ENCODE peak calls at places on chromosomes 13 and 19, in four cellular contexts. M is ascending aorta, G is brain microvascular endothelial cell, P is astrocyte of the spinal cord. L is an unnamed sample.
A peak's percentile ranks its signal among the peaks of the same experiment; 100 is the strongest.

GRCh38 chr19:1811472-1811894 is 593 bp downstream of the ATP8B3 start:
- DNase-seq in G (peak; percentile 18), M (peak; percentile 93), P (peak; percentile 50), L (no peak)

GRCh38 chr19:2049741-2050348 is 1.2 kb downstream of the MKNK2 start:
- DNase-seq in P (peak; percentile 58), G (peak; percentile 54), M (peak; percentile 92), L (no peak)

GRCh38 chr19:36140289-36141038 is 598 bp downstream of the CAPNS1 start:
- DNase-seq in M (peak; percentile 73), G (peak; percentile 62), P (peak; percentile 65), L (no peak)

GRCh38 chr19:2271516-2272103 is 10.4 kb downstream of the PEAK3 start:
- DNase-seq in M (peak; percentile 75), G (peak; percentile 55), P (peak; percentile 55), L (no peak)

GRCh38 chr13:29758591-29759114 is 91.8 kb downstream of the UBL3 start:
- DNase-seq in M (peak; percentile 67), G (peak; percentile 18), P (no peak), L (no peak)

GRCh38 chr19:1119475-1120217 is 15.9 kb downstream of the GPX4 start:
- DNase-seq in G (no peak), M (no peak), P (no peak), L (no peak)

GRCh38 chr13:98050041-98050466 is 92.8 kb upstream of the FARP1 start:
- DNase-seq in P (peak; percentile 14), M (no peak), G (peak; percentile 63), L (no peak)

GRCh38 chr19:18995804-18996241 is 37.5 kb downstream of the SUGP2 start:
- DNase-seq in M (no peak), P (peak; percentile 83), G (peak; percentile 88), L (peak; percentile 43)

GRCh38 chr13:40624338-40624737 is 42.1 kb downstream of the FOXO1 start:
- DNase-seq in P (no peak), G (peak; percentile 56), M (no peak), L (no peak)

GRCh38 chr13:46721054-46721453 is 75.9 kb downstream of the ESD start:
- DNase-seq in M (peak; percentile 68), P (peak; percentile 46), G (peak; percentile 56), L (no peak)

GRCh38 chr19:19345232-19345631 is 24.6 kb downstream of the MAU2 start:
- DNase-seq in M (no peak), G (no peak), P (no peak), L (no peak)

GRCh38 chr19:10936661-10937084 is 8.1 kb downstream of the TIMM29 start:
- DNase-seq in P (peak; percentile 81), M (no peak), G (peak; percentile 56), L (peak; percentile 40)

GRCh38 chr19:12346896-12347295 is 13.5 kb upstream of the ZNF563 start:
- DNase-seq in P (no peak), G (no peak), M (no peak), L (no peak)

GRCh38 chr13:20188649-20189553 is 3.8 kb downstream of the GJB2 start:
- DNase-seq in M (no peak), P (no peak), G (no peak), L (no peak)

GRCh38 chr19:6223461-6224307 is 56.1 kb downstream of the MLLT1 start:
- DNase-seq in P (no peak), M (no peak), G (no peak), L (no peak)

GRCh38 chr13:105721056-105721455 is 814.4 kb downstream of the EFNB2 start:
- DNase-seq in M (no peak), P (peak; percentile 43), G (peak; percentile 53), L (no peak)

GRCh38 chr19:32930567-32930966 is 41.2 kb downstream of the CEP89 start:
- DNase-seq in G (no peak), P (no peak), M (no peak), L (no peak)

GRCh38 chr13:21752501-21752900 is 81.6 kb downstream of the FGF9 start:
- DNase-seq in G (no peak), P (no peak), M (no peak), L (no peak)

GRCh38 chr19:14440049-14440448 is 6.9 kb downstream of the PKN1 start:
- DNase-seq in P (no peak), M (peak; percentile 85), G (no peak), L (no peak)

GRCh38 chr19:10007811-10008211 is 2.5 kb downstream of the COL5A3 start:
- DNase-seq in G (peak; percentile 51), M (no peak), P (peak; percentile 50), L (no peak)

GRCh38 chr19:28619842-28620429 is 593.0 kb downstream of the UQCRFS1 start:
- DNase-seq in M (no peak), G (no peak), P (no peak), L (no peak)

GRCh38 chr13:29162638-29163037 is 342.5 kb downstream of the MTUS2 start:
- DNase-seq in M (no peak), P (no peak), G (no peak), L (no peak)

GRCh38 chr13:43558942-43559341 is 227.8 kb downstream of the ENOX1 start:
- DNase-seq in G (no peak), M (no peak), P (no peak), L (no peak)

GRCh38 chr19:45508931-45509691 is 1.8 kb downstream of the VASP start:
- DNase-seq in M (peak; percentile 93), P (peak; percentile 80), G (peak; percentile 71), L (no peak)

GRCh38 chr19:5076440-5077208 is 107.7 kb downstream of the KDM4B start:
- DNase-seq in G (no peak), M (no peak), P (no peak), L (no peak)

GRCh38 chr13:22828081-22828480 is 352.7 kb upstream of the SGCG start:
- DNase-seq in P (no peak), M (no peak), G (no peak), L (peak; percentile 96)

GRCh38 chr19:57512845-57513244 is 13.1 kb downstream of the ZNF773 start:
- DNase-seq in P (peak; percentile 43), G (no peak), M (no peak), L (no peak)

GRCh38 chr13:110965038-110965754 is 50.3 kb upstream of the ANKRD10 start:
- DNase-seq in G (peak; percentile 67), M (no peak), P (peak; percentile 58), L (peak; percentile 80)
- H3K4me3 ChIP-seq in G (no peak overlapping the region), M (no peak overlapping the region), P (no peak overlapping the region), L (no peak overlapping the region)

DNA sequence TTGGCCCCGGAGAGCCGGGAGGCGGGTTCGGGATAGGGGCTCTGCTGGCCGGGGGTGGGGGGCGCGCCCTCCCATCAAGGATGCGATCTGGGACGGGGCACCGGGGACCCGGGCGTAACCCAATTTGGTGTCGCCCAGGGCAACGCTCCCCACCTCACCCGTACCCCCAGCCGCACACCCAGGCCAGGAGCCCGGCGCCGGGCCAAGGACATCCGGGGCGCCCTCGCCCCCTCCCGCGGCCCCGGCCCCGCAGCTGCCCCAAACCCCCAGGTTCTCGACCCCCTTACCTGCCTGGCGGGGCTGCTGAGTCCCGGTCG is 525 bp downstream of the SHANK1 start:
- DNase-seq in M (no peak), P (no peak), G (no peak), L (no peak)
- H3K4me3 ChIP-seq in M (peak overlapping the region; percentile 33), P (peak overlapping the region; percentile 4), G (peak overlapping the region; percentile 30), L (peak overlapping the region; percentile 44)

GRCh38 chr19:55622242-55622969 is 2.0 kb downstream of the ZNF784 start:
- DNase-seq in G (no peak), M (no peak), P (no peak), L (no peak)
- H3K4me3 ChIP-seq in G (no peak overlapping the region), M (no peak overlapping the region), P (no peak overlapping the region), L (no peak overlapping the region)

DNA sequence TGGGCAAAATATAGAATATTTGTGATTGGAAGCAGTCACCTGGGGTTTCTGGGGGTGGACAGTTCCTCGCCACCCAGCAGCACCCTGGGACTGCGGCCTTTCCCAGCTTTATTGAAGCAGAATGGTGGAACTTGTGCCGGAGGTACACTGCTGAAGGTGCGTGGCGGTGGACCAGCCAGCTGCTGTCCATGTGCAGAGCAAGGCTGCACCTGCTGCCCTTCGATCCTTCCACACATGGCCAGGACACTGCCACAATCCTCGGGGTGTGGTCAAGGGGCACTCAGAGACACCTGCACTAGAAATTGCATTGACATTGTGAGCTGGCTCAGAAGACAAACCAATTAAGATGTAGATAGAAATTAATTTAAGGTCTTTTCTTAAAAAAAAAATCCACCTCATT is 11.4 kb upstream of the GPI start:
- DNase-seq in M (no peak), P (no peak), G (no peak), L (no peak)
- H3K4me3 ChIP-seq in M (no peak overlapping the region), P (no peak overlapping the region), G (no peak overlapping the region), L (no peak overlapping the region)

L was measured in epithelial cell of proximal tubule.